ENCODE peak calls at places on chromosome 12, in seven cellular contexts. O is fibroblast of pulmonary artery, L is astrocyte of the cerebellum, B is heart left ventricle, X is fibroblast of lung, P is stomach, M is mammary epithelial cell. J is an unnamed sample.

GRCh38 chr12:54195736-54196347 is 7.1 kb upstream of the SMUG1 start:
- DNase-seq in M (no peak), P (no peak), X (peak), L (no peak), O (peak), B (peak), J (no peak)

GRCh38 chr12:54525383-54525782 is 24.0 kb upstream of the PDE1B start:
- DNase-seq in O (no peak), L (no peak), X (no peak), B (no peak), M (no peak), P (no peak), J (no peak)

GRCh38 chr12:125021096-125021495 is 27.7 kb downstream of the BRI3BP start:
- DNase-seq in O (no peak), M (no peak), L (no peak), B (no peak), P (no peak), X (no peak), J (no peak)

GRCh38 chr12:113299619-113300237 is 35.2 kb downstream of the SLC8B1 start:
- DNase-seq in P (peak), B (peak), O (peak), X (peak), M (peak), L (peak), J (peak)

GRCh38 chr12:3010214-3010930 is 51.2 kb downstream of the TEAD4 start:
- DNase-seq in P (no peak), L (no peak), O (no peak), M (no peak), X (no peak), B (no peak), J (no peak)

GRCh38 chr12:103966736-103967135 is 1.1 kb downstream of the TDG start:
- DNase-seq in M (no peak), O (no peak), L (no peak), B (no peak), X (no peak), P (no peak), J (no peak)

GRCh38 chr12:6927379-6927991 is at the start of gene ATN1:
- DNase-seq in X (peak), B (peak), L (no peak), P (peak), O (peak), M (peak), J (no peak)

GRCh38 chr12:113130457-113131135 is 5.0 kb downstream of the RASAL1 start:
- DNase-seq in O (no peak), B (no peak), X (no peak), L (no peak), P (no peak), M (peak), J (no peak)

GRCh38 chr12:21828111-21828775 is 53.7 kb upstream of the KCNJ8 start:
- DNase-seq in X (peak), B (no peak), M (no peak), P (no peak), L (no peak), O (peak), J (no peak)
- H3K4me3 ChIP-seq in X (no peak), B (no peak), M (no peak), P (no peak), L (no peak), O (no peak), J (no peak)

DNA sequence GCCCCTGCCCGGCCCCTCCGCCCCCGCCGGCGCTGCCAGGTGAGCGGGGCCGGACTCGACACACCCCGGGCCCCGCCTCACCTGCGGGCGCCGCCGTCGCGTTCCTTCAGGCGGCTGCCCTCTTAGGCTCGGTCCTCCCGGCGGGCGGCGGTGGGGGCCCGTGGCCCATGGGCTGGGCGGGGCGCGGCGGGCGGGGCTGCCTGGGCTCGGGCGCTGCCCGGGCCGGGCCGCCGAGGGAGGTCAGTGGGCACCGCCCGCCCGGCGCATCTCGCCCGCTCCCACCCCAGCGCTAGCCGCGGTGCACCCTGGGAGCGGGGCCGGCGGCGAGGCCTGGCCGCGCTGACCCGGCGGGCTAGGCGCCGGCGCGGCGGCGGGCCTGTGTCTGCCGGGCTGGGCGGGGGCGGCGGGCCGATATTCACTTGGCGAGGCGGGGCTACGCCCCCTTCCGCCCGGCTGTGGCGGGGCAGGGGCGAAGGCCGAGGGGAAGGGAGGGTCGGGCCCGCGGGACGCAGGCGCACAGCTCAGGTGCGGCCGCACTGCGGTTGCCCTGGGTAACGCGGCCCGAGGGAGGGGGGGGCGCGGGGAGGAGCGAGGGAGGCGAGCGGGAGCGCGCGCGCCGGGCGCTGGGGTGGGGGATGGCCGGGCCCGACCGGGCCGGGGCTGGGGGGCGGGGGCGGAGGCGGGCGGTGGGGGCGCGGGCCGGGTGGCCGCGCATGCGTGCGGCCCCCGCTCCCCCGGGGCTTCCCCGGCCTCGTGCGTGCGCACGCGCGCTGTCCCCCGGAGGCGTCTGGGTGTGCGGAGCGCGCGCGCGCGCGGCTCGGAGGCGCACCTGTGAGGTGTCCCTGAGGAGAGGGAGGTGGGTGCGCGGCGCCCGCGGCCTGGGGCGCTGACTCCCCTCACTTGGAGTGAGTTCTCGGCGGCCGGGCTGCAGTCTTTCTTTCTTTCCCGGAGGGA is at the start of the genes CCDC92 and ZNF664:
- DNase-seq in B (peak), P (peak), X (peak), M (peak), L (peak), O (peak), J (peak)
- TF ChIP-seq CTCF in B (no peak), P (peak), X (no peak), M (no peak), L (no peak), O (no peak), J (no peak)

GRCh38 chr12:27971606-27972005 is 927 bp downstream of the PTHLH start:
- DNase-seq in X (no peak), B (no peak), M (no peak), L (no peak), P (no peak), O (no peak), J (no peak)

GRCh38 chr12:27975222-27976136 is 2.9 kb upstream of the PTHLH start:
- DNase-seq in B (peak), L (no peak), X (peak), P (no peak), O (peak), M (no peak), J (no peak)

GRCh38 chr12:27973487-27973890 is 956 bp upstream of the PTHLH start:
- DNase-seq in L (no peak), O (no peak), X (peak), B (no peak), M (no peak), P (no peak), J (no peak)

GRCh38 chr12:27972721-27973120 is at the start of gene PTHLH:
- DNase-seq in L (no peak), X (no peak), M (no peak), P (no peak), B (no peak), O (no peak), J (no peak)

DNA sequence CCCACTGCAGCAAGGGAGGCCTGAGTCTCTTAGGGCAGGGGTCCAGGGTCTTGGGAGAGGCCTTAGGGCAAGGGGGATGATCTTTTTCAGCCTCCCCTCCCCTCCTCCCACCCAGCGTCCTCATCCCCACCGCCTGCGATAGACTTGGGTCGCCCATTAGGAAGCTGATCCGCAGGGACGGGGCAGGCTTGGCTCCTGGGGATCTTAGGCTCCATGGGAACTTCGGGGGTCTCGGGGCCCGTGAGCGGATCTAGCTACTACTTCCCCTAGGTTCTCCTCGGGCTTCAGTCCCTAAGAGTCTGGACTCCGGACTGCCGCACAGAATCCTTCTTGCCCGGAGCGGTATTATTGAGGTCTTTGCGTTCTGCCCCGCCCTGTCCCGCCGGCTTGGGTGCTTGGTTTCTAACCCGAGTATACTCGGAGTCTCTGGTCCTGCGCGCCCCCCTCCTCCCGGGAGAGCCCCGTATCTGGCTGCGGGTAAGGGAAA is 2.2 kb upstream of the PTHLH start:
- DNase-seq in L (no peak), P (no peak), X (no peak), B (no peak), O (no peak), M (no peak), J (no peak)
- H3K4me3 ChIP-seq in L (peak), P (peak), X (peak), B (peak), O (peak), M (no peak), J (peak)

GRCh38 chr12:57490126-57490525 is 2.3 kb downstream of the MARS1 start:
- DNase-seq in B (no peak), M (no peak), O (no peak), P (no peak), X (no peak), L (no peak), J (no peak)

GRCh38 chr12:57488397-57489156 is 709 bp downstream of the MARS1 start:
- DNase-seq in P (no peak), O (no peak), B (no peak), M (no peak), L (no peak), X (no peak), J (no peak)

GRCh38 chr12:57487597-57488396 is at the start of gene MARS1:
- DNase-seq in X (peak), P (peak), B (peak), O (peak), M (peak), L (peak), J (peak)

GRCh38 chr12:57489157-57489641 is 1.3 kb downstream of the MARS1 start:
- DNase-seq in B (no peak), P (no peak), M (no peak), L (no peak), O (no peak), X (no peak), J (no peak)

GRCh38 chr12:57491393-57492280 is 3.8 kb downstream of the MARS1 start:
- DNase-seq in L (no peak), P (no peak), M (no peak), B (no peak), O (no peak), X (no peak), J (no peak)
- TF ChIP-seq CTCF in L (peak), P (no peak), M (peak), B (no peak), O (peak), X (peak), J (no peak)

DNA sequence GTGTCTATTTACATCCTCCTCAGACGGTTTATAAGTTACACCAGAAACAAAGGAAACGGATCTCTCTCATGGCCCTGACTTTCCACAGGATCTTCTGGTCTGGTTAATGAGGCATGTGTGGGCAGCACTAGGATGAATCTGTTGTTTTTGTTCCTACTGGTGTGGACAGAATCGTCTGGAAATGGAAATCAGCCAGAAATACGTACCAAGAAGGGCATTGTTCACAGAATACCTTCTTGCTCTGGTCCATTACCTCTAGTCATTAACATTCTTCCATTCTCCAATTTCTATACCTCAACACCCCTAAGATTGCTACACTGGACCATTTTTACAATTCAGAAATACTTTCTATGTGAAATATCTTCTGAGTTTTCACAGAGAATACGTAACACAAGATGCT is 86.0 kb downstream of the TPH2 start:
- DNase-seq in M (peak), L (no peak), P (no peak), X (no peak), O (no peak), B (no peak), J (no peak)
- H3K4me3 ChIP-seq in M (no peak), L (no peak), P (no peak), X (no peak), O (no peak), B (no peak), J (no peak)

DNA sequence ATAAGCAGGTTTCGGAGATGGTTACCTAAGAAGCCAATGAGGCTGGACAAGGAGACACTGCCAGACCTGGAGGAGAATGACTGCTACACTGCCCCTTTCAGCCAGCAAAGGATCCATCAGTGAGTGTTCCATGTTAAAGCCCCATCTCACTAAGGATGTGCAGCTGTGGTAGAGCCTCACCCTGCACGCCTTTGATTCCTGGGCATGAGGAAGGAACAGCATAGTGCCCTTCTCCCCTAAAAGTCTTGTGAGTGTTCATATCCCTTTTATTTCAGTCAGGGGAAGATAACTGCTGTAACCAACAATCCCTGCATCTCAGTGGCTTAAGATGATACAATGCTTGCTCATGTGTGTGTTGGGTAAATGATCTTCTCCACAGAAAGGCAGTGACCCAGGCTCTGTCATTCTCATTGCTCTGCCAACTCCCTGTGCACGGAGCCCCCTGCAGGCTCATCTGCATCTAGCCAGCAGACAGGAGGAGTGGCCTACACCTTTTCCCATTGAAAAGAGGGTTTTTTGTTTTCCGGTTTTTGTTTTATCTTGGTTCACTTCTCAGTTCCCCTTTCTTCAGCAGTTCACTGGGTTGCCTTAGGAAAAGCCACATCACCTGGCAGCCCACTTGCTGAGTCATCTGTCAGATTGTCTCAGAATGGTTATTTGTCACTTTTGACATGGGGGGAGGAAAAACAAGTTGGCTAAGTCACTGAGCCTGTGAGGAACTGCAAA is 193.1 kb downstream of the ANO4 start:
- DNase-seq in P (no peak), B (no peak), X (peak), M (peak), L (peak), O (peak), J (peak)
- TF ChIP-seq CTCF in P (no peak), B (no peak), X (peak), M (peak), L (peak), O (peak), J (peak)

GRCh38 chr12:100717733-100718067 is 76.9 kb upstream of the ANO4 start:
- DNase-seq in O (no peak), X (peak), L (no peak), P (no peak), M (no peak), B (no peak), J (no peak)
- H3K4me3 ChIP-seq in O (peak), X (peak), L (peak), P (peak), M (peak), B (peak), J (peak)

J was measured in HFF-Myc.